ENCODE peak calls at places on chromosomes 3 and 15, in six cellular contexts. S is K562, K is GM12878, F is GM12891, Z is HepG2, V is H1. J is an unnamed sample.

GRCh38 chr3:186790261-186790981 is 7.0 kb downstream of the EIF4A2 start:
- DNase-seq in S (no peak), K (no peak), F (no peak), Z (peak), V (no peak), J (no peak)

GRCh38 chr3:20400281-20400680 is 214.3 kb upstream of the SGO1 start:
- DNase-seq in S (no peak), K (no peak), F (no peak), Z (no peak), V (no peak), J (no peak)

GRCh38 chr3:9185701-9186100 is 63.7 kb downstream of the SRGAP3 start:
- DNase-seq in S (no peak), K (no peak), F (no peak), Z (no peak), V (no peak), J (no peak)

GRCh38 chr15:86988075-86988474 is 908.4 kb downstream of the AGBL1 start:
- DNase-seq in S (no peak), K (no peak), F (no peak), Z (no peak), V (no peak), J (no peak)

GRCh38 chr3:140296796-140297352 is 361.9 kb downstream of the CLSTN2 start:
- DNase-seq in S (no peak), K (no peak), F (no peak), Z (peak), V (no peak), J (no peak)

GRCh38 chr3:39101022-39101689 is 6.3 kb downstream of the GORASP1 start:
- DNase-seq in S (peak), K (no peak), F (peak), Z (peak), V (peak), J (peak)

GRCh38 chr3:58427661-58428361 is 5.8 kb downstream of the PDHB start:
- DNase-seq in S (no peak), K (no peak), F (no peak), Z (no peak), V (no peak), J (no peak)

GRCh38 chr15:68537506-68537905 is 41.3 kb upstream of the CORO2B start:
- DNase-seq in S (no peak), K (no peak), F (no peak), Z (no peak), V (no peak), J (no peak)

GRCh38 chr15:88385078-88385700 is 82.0 kb downstream of the MRPL46 start:
- DNase-seq in S (no peak), K (no peak), F (no peak), Z (no peak), V (no peak), J (no peak)

GRCh38 chr3:70620367-70620766 is 307.9 kb upstream of the MDFIC2 start:
- DNase-seq in S (no peak), K (no peak), F (no peak), Z (no peak), V (no peak), J (no peak)

GRCh38 chr3:156611870-156612494 is 57.1 kb upstream of the SSR3 start:
- DNase-seq in S (no peak), K (no peak), F (no peak), Z (no peak), V (no peak), J (no peak)

GRCh38 chr3:27623085-27623753 is 98.9 kb downstream of the EOMES start:
- DNase-seq in S (no peak), K (no peak), F (no peak), Z (peak), V (no peak), J (no peak)

GRCh38 chr3:99845999-99846398 is 28.3 kb downstream of the CMSS1 start:
- DNase-seq in S (no peak), K (no peak), F (no peak), Z (no peak), V (no peak), J (no peak)

GRCh38 chr3:99846472-99846871 is 28.8 kb downstream of the CMSS1 start:
- DNase-seq in S (no peak), K (no peak), F (no peak), Z (peak), V (no peak), J (no peak)

GRCh38 chr3:99843590-99844260 is 26.1 kb downstream of the CMSS1 start:
- DNase-seq in S (no peak), K (no peak), F (no peak), Z (no peak), V (no peak), J (no peak)

GRCh38 chr3:99842826-99843589 is 25.3 kb downstream of the CMSS1 start:
- DNase-seq in S (peak), K (no peak), F (no peak), Z (peak), V (no peak), J (no peak)

DNA sequence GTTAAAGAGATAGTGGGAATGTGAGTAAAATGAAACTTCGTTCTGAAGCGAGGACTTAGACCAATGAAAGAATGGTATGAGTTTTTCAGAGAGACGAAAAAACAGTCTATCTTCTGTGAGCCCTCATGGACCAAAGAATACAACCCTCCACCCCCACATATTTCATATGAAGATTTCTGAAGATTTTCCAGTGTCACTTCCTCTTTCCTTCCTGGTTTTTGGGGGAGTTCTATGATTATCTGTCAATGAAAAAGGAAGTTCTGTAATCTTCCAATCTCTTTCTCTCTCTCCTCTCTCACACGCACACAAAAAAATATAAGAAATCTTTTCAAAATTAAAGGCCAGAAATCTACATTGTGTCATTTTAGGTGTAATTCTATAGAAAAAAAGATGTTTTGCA is 27.7 kb downstream of the CMSS1 start:
- DNase-seq in S (no peak), K (no peak), F (no peak), Z (no peak), V (no peak), J (no peak)
- TF ChIP-seq TAF1 in S (no peak), K (no peak), F (no peak), Z (no peak), V (no peak), J (no peak)

DNA sequence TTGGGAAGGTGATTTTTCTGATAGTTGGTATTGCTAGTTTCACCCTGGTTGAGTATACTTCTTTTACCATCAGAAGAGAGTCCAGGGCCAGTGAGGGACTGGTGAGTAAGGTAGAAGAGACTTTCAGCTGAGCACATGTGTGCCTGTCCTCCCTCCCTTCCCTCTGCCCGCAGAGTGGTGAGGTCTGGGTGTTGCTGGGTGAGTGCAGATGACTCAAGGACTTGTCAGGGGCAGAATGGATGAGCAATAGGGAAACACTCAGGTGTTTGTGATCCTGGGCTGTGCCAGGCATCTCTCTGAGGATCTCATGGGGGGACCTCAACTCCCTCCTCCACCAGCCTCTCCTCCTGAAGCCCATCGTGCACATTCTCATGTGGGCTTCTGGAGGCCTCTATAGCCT is 76.0 kb upstream of the GSK3B start:
- DNase-seq in S (no peak), K (no peak), F (no peak), Z (no peak), V (no peak), J (no peak)
- TF ChIP-seq POLR2AphosphoS5 in S (no peak), K (no peak), F (no peak), Z (no peak), V (no peak), J (no peak)

GRCh38 chr15:50108446-50108845 is 10.6 kb downstream of the ATP8B4 start:
- DNase-seq in S (no peak), K (no peak), F (no peak), Z (no peak), V (no peak), J (no peak)
- TF ChIP-seq POLR2A in S (no peak), K (no peak), F (no peak), Z (no peak), V (no peak), J (no peak)

DNA sequence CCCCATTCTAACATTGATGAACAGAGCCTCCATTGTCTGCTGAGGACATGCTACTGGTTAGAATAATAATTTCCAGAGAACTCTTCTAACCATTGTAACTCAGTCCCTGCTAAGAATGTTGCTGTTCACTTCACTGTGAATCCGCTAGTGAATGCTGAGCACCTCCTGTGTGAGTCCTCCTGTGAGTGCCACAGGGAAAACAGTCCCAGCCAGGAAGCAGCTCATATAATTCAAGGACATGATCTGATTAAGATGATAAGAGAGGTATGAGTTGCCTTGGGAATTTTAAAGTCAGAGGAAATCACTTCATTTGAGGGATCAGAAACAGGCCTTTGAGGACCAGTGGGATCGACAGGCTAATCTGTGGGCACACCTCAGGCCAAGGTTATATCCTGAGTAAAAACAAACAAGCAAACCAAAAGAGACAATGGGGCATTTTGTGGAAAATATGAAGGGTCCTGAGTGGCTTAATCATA is 33.9 kb upstream of the GPR160 start:
- DNase-seq in S (no peak), K (no peak), F (no peak), Z (peak), V (no peak), J (no peak)
- TF ChIP-seq TAF1 in S (no peak), K (no peak), F (no peak), Z (peak), V (no peak), J (no peak)

GRCh38 chr15:83816124-83816883 is 162.4 kb downstream of the ADAMTSL3 start:
- DNase-seq in S (no peak), K (no peak), F (no peak), Z (no peak), V (no peak), J (no peak)
- TF ChIP-seq POLR2AphosphoS5 in S (no peak), K (no peak), F (no peak), Z (no peak), V (no peak), J (no peak)